ENCODE peak calls at places on chromosomes 13 and 19, in ten cellular contexts. X is lung; T is cardiac muscle cell; W is transverse colon; M is uterus; Z is hepatocyte; G is breast epithelium; R is CD8-positive, alpha-beta memory T cell; I is PC-3; B is body of pancreas. C is an unnamed sample. For H3K36me3, the result is how much of the 10 kb centered on the place peaks cover.

GRCh38 chr19:49718991-49719390 is 28.1 kb downstream of the CPT1C start:
- DNase-seq in X (no peak), T (no peak), W (no peak), M (no peak), Z (no peak), G (no peak), R (no peak), I (no peak), B (no peak), C (no peak)

GRCh38 chr19:47778954-47779351 is 450 bp downstream of the SELENOW start:
- DNase-seq in X (peak), T (peak), W (peak), M (peak), Z (peak), G (no peak), R (no peak), I (no peak), B (peak), C (no peak)

GRCh38 chr13:114128624-114129522 is 3.5 kb downstream of the RASA3 start:
- DNase-seq in X (peak), T (no peak), W (peak), M (peak), Z (no peak), G (no peak), R (peak), I (peak), B (peak), C (no peak)

GRCh38 chr13:104281910-104282309 is 1215.7 kb upstream of the SLC10A2 start:
- DNase-seq in X (no peak), T (no peak), W (no peak), M (no peak), Z (no peak), G (no peak), R (no peak), I (no peak), B (no peak), C (no peak)

GRCh38 chr13:112735791-112736190 is 46.0 kb downstream of the ATP11A start:
- DNase-seq in X (no peak), T (no peak), W (no peak), M (no peak), Z (no peak), G (no peak), R (no peak), I (no peak), B (no peak), C (no peak)

GRCh38 chr13:80677227-80677626 is 336.3 kb upstream of the SPRY2 start:
- DNase-seq in X (no peak), T (no peak), W (no peak), M (no peak), Z (no peak), G (no peak), R (no peak), I (no peak), B (no peak), C (no peak)

GRCh38 chr19:11598746-11599145 is 1.5 kb downstream of the ZNF627 start:
- DNase-seq in X (no peak), T (no peak), W (no peak), M (no peak), Z (no peak), G (no peak), R (no peak), I (no peak), B (no peak), C (no peak)

GRCh38 chr19:58440556-58440955 is 603 bp upstream of the ZNF132 start:
- DNase-seq in X (no peak), T (no peak), W (no peak), M (peak), Z (no peak), G (no peak), R (no peak), I (no peak), B (no peak), C (no peak)

GRCh38 chr13:79297128-79297527 is 108.9 kb downstream of the RBM26 start:
- DNase-seq in X (no peak), T (no peak), W (no peak), M (no peak), Z (no peak), G (no peak), R (no peak), I (no peak), B (no peak), C (no peak)

GRCh38 chr13:44140146-44140545 is 233.5 kb upstream of the SERP2 start:
- DNase-seq in X (no peak), T (no peak), W (peak), M (no peak), Z (peak), G (no peak), R (no peak), I (no peak), B (peak), C (no peak)

GRCh38 chr13:31150315-31150985 is 11.3 kb downstream of the HSPH1 start:
- DNase-seq in X (no peak), T (peak), W (no peak), M (no peak), Z (no peak), G (no peak), R (no peak), I (no peak), B (no peak), C (no peak)

GRCh38 chr19:6412111-6412999 is 12.3 kb downstream of the KHSRP start:
- DNase-seq in X (no peak), T (peak), W (peak), M (no peak), Z (peak), G (no peak), R (peak), I (peak), B (peak), C (no peak)

GRCh38 chr19:46748325-46749109 is 2.3 kb upstream of the STRN4 start:
- DNase-seq in X (peak), T (peak), W (peak), M (no peak), Z (peak), G (no peak), R (peak), I (peak), B (peak), C (peak)

GRCh38 chr19:3453840-3454239 is 26.5 kb downstream of the SMIM24 start:
- DNase-seq in X (no peak), T (no peak), W (no peak), M (no peak), Z (no peak), G (no peak), R (no peak), I (no peak), B (no peak), C (no peak)

GRCh38 chr19:3451451-3451866 is 28.9 kb downstream of the SMIM24 start:
- DNase-seq in X (no peak), T (no peak), W (no peak), M (peak), Z (no peak), G (no peak), R (no peak), I (no peak), B (no peak), C (no peak)

GRCh38 chr19:3448616-3449334 is 31.6 kb downstream of the SMIM24 start:
- DNase-seq in X (no peak), T (no peak), W (no peak), M (peak), Z (no peak), G (no peak), R (no peak), I (no peak), B (no peak), C (no peak)

GRCh38 chr19:3452456-3453068 is 27.8 kb downstream of the SMIM24 start:
- DNase-seq in X (no peak), T (no peak), W (no peak), M (peak), Z (no peak), G (no peak), R (no peak), I (no peak), B (no peak), C (no peak)

GRCh38 chr19:3450796-3451411 is 29.4 kb downstream of the SMIM24 start:
- DNase-seq in X (peak), T (no peak), W (peak), M (peak), Z (peak), G (no peak), R (no peak), I (peak), B (peak), C (no peak)
- H3K36me3 ChIP-seq in X (half or more), T (under half), W (under half), M (under half), Z (under half), G (under half), R (under half), I (under half), B (under half), C (under half)

GRCh38 chr19:38229585-38230073 is 5.6 kb upstream of the DPF1 start:
- DNase-seq in X (peak), T (peak), W (peak), M (peak), Z (peak), G (no peak), R (peak), I (peak), B (peak), C (peak)
- H3K4me3 ChIP-seq in X (no peak), T (peak), W (no peak), M (no peak), Z (no peak), G (no peak), R (no peak), I (no peak), B (no peak), C (peak)

GRCh38 chr19:7930765-7931164 is 4.8 kb upstream of the CTXN1 start:
- DNase-seq in X (no peak), T (no peak), W (no peak), M (no peak), Z (no peak), G (no peak), R (no peak), I (no peak), B (no peak), C (no peak)
- H3K36me3 ChIP-seq in X (half or more), T (under half), W (under half), M (under half), Z (under half), G (under half), R (under half), I (under half), B (under half), C (under half)

GRCh38 chr13:71879945-71880344 is 12.9 kb upstream of the DACH1 start:
- DNase-seq in X (no peak), T (no peak), W (no peak), M (no peak), Z (no peak), G (no peak), R (no peak), I (no peak), B (no peak), C (no peak)

GRCh38 chr13:71879129-71879535 is 12.1 kb upstream of the DACH1 start:
- DNase-seq in X (no peak), T (peak), W (no peak), M (no peak), Z (peak), G (no peak), R (no peak), I (peak), B (peak), C (peak)

GRCh38 chr13:71876648-71877279 is 9.8 kb upstream of the DACH1 start:
- DNase-seq in X (no peak), T (no peak), W (no peak), M (no peak), Z (no peak), G (no peak), R (no peak), I (no peak), B (no peak), C (peak)

GRCh38 chr13:71875823-71876222 is 8.8 kb upstream of the DACH1 start:
- DNase-seq in X (no peak), T (no peak), W (no peak), M (no peak), Z (no peak), G (no peak), R (no peak), I (no peak), B (no peak), C (no peak)

DNA sequence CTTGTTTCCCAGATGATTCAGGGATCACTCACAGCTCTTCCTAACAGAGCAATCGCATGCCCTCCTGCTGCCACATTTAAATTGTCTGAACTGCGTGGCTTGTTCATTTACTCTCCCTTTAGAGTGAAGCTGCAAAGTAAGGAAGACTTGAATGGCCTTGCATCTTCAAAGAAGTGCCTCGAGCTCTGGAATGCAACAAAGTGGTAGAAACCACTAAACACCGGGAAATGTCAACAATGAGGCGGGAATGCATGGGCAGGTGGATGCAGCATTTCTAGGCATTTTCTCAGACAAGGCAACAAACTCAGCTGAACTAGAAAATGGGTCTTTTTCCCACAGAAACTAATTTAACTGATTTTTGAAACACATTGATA is 10.3 kb upstream of the DACH1 start:
- DNase-seq in X (no peak), T (no peak), W (no peak), M (no peak), Z (peak), G (no peak), R (no peak), I (no peak), B (no peak), C (peak)
- H3K4me3 ChIP-seq in X (no peak), T (no peak), W (no peak), M (no peak), Z (no peak), G (no peak), R (no peak), I (no peak), B (no peak), C (peak)

GRCh38 chr13:39815345-39816111 is 160.1 kb downstream of the COG6 start:
- DNase-seq in X (no peak), T (peak), W (no peak), M (no peak), Z (no peak), G (no peak), R (no peak), I (peak), B (no peak), C (no peak)

GRCh38 chr13:39811696-39812095 is 156.2 kb downstream of the COG6 start:
- DNase-seq in X (no peak), T (no peak), W (no peak), M (no peak), Z (no peak), G (no peak), R (no peak), I (no peak), B (no peak), C (no peak)

GRCh38 chr13:39809466-39809865 is 154.0 kb downstream of the COG6 start:
- DNase-seq in X (no peak), T (no peak), W (no peak), M (no peak), Z (no peak), G (no peak), R (no peak), I (no peak), B (no peak), C (no peak)

GRCh38 chr13:39811051-39811450 is 155.6 kb downstream of the COG6 start:
- DNase-seq in X (no peak), T (no peak), W (no peak), M (no peak), Z (no peak), G (no peak), R (no peak), I (no peak), B (peak), C (no peak)

DNA sequence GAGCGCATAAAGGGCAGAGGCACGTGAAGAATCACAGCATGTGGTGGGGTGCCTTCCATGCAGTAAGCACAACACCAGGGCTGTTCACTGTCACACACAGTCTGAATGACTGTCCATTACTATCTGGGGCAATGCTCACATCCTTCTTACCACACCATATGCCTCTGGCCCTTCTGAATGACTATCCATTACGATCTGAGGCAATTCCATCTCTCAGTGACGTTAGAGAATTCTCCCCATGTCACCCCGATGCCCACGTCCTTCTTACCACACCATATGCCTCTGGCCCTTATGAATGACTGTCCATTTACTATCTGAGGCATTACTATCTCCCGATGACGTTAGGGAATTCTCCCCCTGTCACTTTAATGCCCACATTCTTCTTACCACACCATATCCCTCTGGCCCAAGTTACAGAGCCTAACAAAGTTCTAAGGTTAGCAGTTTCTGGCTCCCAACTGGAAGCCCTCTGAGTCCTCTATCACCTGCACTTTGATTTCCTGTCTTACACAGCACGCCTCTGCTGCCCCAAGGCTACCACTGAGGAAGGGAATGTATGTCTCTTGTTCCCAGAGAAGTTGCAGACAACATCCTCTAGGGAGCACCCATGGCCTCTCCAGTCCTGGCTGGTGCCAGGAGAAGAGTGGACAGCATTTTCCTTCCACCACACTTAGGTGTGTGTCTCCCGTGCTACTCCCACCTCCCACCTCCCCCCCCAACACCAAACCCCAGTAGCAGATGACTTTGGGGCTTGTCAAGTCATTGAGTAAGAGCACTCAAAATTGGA is 154.8 kb downstream of the COG6 start:
- DNase-seq in X (no peak), T (no peak), W (no peak), M (no peak), Z (no peak), G (no peak), R (no peak), I (peak), B (no peak), C (no peak)
- H3K36me3 ChIP-seq in X (under half), T (under half), W (under half), M (under half), Z (under half), G (under half), R (under half), I (under half), B (under half), C (under half)

DNA sequence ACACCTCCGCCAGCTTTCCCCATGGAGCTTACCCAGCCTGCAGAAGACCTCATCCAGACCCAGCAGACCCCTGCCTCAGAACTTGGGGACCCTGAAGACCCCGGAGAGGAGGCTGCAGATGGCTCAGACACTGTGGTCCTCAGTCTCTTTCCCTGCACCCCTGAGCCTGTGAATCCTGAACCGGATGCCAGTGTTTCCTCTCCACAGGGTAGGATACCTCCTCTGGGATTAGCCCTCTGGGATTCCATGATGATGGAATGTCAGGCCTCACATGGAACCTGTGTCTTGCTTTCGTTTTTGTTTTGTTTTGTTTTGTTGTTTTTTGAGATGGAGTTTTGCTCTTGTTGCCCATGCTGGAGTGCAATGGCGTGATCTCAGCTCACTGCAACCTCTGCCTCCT is 1.9 kb downstream of the RFXANK start:
- DNase-seq in X (no peak), T (no peak), W (no peak), M (no peak), Z (no peak), G (no peak), R (no peak), I (no peak), B (no peak), C (no peak)
- H3K4me3 ChIP-seq in X (no peak), T (no peak), W (no peak), M (no peak), Z (no peak), G (no peak), R (no peak), I (peak), B (no peak), C (peak)